ENCODE peak calls at places on chromosomes 1 and 21, in five cellular contexts. B is MM.1S, L is substantia nigra, W is lung, T is NCI-H510A. H is an unnamed sample.

GRCh38 chr1:22830747-22831340 is 120.2 kb downstream of the EPHB2 start:
- DNase-seq in B (no peak), L (no peak), W (no peak), T (no peak), H (no peak)

GRCh38 chr1:88204111-88204510 is 480.0 kb upstream of the PKN2 start:
- DNase-seq in B (no peak), L (no peak), W (no peak), T (no peak), H (no peak)

GRCh38 chr1:12619396-12620141 is 1.6 kb upstream of the DHRS3 start:
- DNase-seq in B (peak), L (peak), W (peak), T (peak), H (peak)

GRCh38 chr1:26419494-26419893 is 8.9 kb downstream of the LIN28A start:
- DNase-seq in B (no peak), L (no peak), W (no peak), T (no peak), H (no peak)

GRCh38 chr1:30879940-30880339 is 28.6 kb downstream of the SDC3 start:
- DNase-seq in B (no peak), L (no peak), W (no peak), T (peak), H (no peak)

GRCh38 chr1:173914366-173914871 is 2.7 kb downstream of the SERPINC1 start:
- DNase-seq in B (peak), L (no peak), W (no peak), T (peak), H (no peak)

GRCh38 chr1:33298623-33299277 is 22.1 kb downstream of the A3GALT2 start:
- DNase-seq in B (peak), L (peak), W (peak), T (peak), H (peak)

GRCh38 chr1:36161656-36162531 is 5.9 kb downstream of the MAP7D1 start:
- DNase-seq in B (no peak), L (no peak), W (peak), T (no peak), H (no peak)

GRCh38 chr1:234500269-234500668 is 21.3 kb upstream of the TARBP1 start:
- DNase-seq in B (no peak), L (no peak), W (no peak), T (no peak), H (no peak)

GRCh38 chr1:3019007-3019515 is 2.2 kb upstream of the ACTRT2 start:
- DNase-seq in B (no peak), L (no peak), W (no peak), T (no peak), H (no peak)

GRCh38 chr21:34845521-34846213 is 176.9 kb downstream of the CLIC6 start:
- DNase-seq in B (peak), L (no peak), W (peak), T (no peak), H (peak)

GRCh38 chr1:234768171-234768568 is 158.2 kb upstream of the IRF2BP2 start:
- DNase-seq in B (no peak), L (no peak), W (no peak), T (no peak), H (no peak)

GRCh38 chr1:115133440-115133839 is 44.1 kb upstream of the TSPAN2 start:
- DNase-seq in B (no peak), L (no peak), W (no peak), T (no peak), H (no peak)

GRCh38 chr1:115469703-115470476 is 131.8 kb upstream of the NGF start:
- DNase-seq in B (no peak), L (no peak), W (peak), T (peak), H (peak)

GRCh38 chr1:173048629-173049326 is 2.0 kb downstream of the TNFSF18 start:
- DNase-seq in B (no peak), L (no peak), W (no peak), T (no peak), H (no peak)

GRCh38 chr21:36491191-36491916 is 11.4 kb upstream of the CLDN14 start:
- DNase-seq in B (no peak), L (no peak), W (no peak), T (no peak), H (peak)

GRCh38 chr1:40899230-40899870 is 37.2 kb upstream of the CITED4 start:
- DNase-seq in B (no peak), L (no peak), W (peak), T (no peak), H (no peak)

H was measured in fibroblast of the conjunctiva.